ENCODE peak calls at places on chromosomes 4 and X, in eight cellular contexts. S, Y, U, W, C, Q, H and N are unnamed samples.

GRCh38 chr4:31461425-31461824 is 741.3 kb downstream of the PCDH7 start:
- DNase-seq in Q (no peak), U (no peak), H (peak), Y (no peak), W (no peak), S (no peak), C (no peak), N (peak)

GRCh38 chr4:65508169-65508568 is 162.1 kb downstream of the EPHA5 start:
- DNase-seq in S (no peak), U (no peak), H (peak), Y (no peak), Q (no peak), W (no peak), C (no peak), N (no peak)

GRCh38 chr4:141933978-141934377 is 297.6 kb downstream of the IL15 start:
- DNase-seq in H (no peak), U (no peak), S (no peak), W (no peak), Y (no peak), Q (no peak), C (no peak), N (no peak)

GRCh38 chrX:10797493-10797892 is 177.1 kb upstream of the MID1 start:
- DNase-seq in Y (no peak), C (no peak), S (no peak), H (no peak), Q (no peak), W (no peak), U (no peak), N (no peak)

GRCh38 chr4:153788419-153789276 is at the start of gene SFRP2:
- DNase-seq in Y (no peak), S (no peak), W (no peak), C (no peak), U (no peak), H (no peak), Q (no peak), N (no peak)

GRCh38 chr4:73341454-73341853 is 62.6 kb upstream of the ALB start:
- DNase-seq in U (peak), C (peak), S (peak), H (peak), Y (no peak), Q (no peak), W (peak), N (peak)

GRCh38 chr4:73211968-73212367 is 46.6 kb downstream of the ANKRD17 start:
- DNase-seq in C (no peak), W (no peak), H (no peak), Q (no peak), S (no peak), Y (no peak), U (no peak), N (no peak)

GRCh38 chr4:154416183-154416543 is 75.4 kb downstream of the DCHS2 start:
- DNase-seq in W (peak), S (no peak), Y (no peak), Q (no peak), H (no peak), U (no peak), C (no peak), N (no peak)

GRCh38 chr4:162494935-162495334 is 331.1 kb upstream of the FSTL5 start:
- DNase-seq in S (no peak), C (no peak), Y (no peak), W (no peak), Q (no peak), U (no peak), H (no peak), N (no peak)

GRCh38 chrX:48890296-48890925 is 7.2 kb downstream of the TIMM17B start:
- DNase-seq in Q (no peak), Y (no peak), S (no peak), H (no peak), W (no peak), C (no peak), U (no peak), N (no peak)

GRCh38 chr4:152729466-152729865 is 49.7 kb upstream of the TMEM154 start:
- DNase-seq in U (no peak), H (peak), Q (no peak), W (no peak), S (no peak), C (no peak), Y (no peak), N (no peak)

GRCh38 chr4:44738615-44739014 is 12.3 kb upstream of the GNPDA2 start:
- DNase-seq in Q (no peak), S (no peak), Y (no peak), C (no peak), U (peak), W (peak), H (no peak), N (no peak)

GRCh38 chr4:136803430-136803829 is 728.9 kb downstream of the PCDH18 start:
- DNase-seq in W (no peak), Q (no peak), U (no peak), C (no peak), H (no peak), S (no peak), Y (no peak), N (no peak)

GRCh38 chrX:10769696-10770619 is 149.6 kb upstream of the MID1 start:
- DNase-seq in C (no peak), W (no peak), Y (no peak), Q (no peak), H (no peak), S (peak), U (no peak), N (peak)

GRCh38 chr4:141919648-141920047 is 283.3 kb downstream of the IL15 start:
- DNase-seq in S (no peak), C (no peak), Y (no peak), Q (no peak), U (no peak), W (no peak), H (no peak), N (no peak)

GRCh38 chr4:112058433-112058832 is 86.8 kb upstream of the FAM241A start:
- DNase-seq in H (peak), Y (no peak), S (no peak), C (no peak), Q (no peak), U (no peak), W (no peak), N (no peak)

GRCh38 chrX:110053453-110053852 is 50.5 kb downstream of the TMEM164 start:
- DNase-seq in Q (no peak), U (no peak), H (no peak), C (no peak), W (no peak), S (no peak), Y (no peak), N (no peak)

GRCh38 chr4:117064297-117064696 is 21.1 kb downstream of the TRAM1L1 start:
- DNase-seq in S (no peak), H (no peak), U (no peak), Y (no peak), Q (no peak), C (no peak), W (no peak), N (no peak)

GRCh38 chr4:185309770-185310169 is 86.0 kb downstream of the LRP2BP start:
- DNase-seq in Y (no peak), Q (no peak), S (no peak), U (peak), W (peak), C (no peak), H (no peak), N (no peak)

GRCh38 chr4:7361256-7361655 is 73.5 kb downstream of the PSAPL1 start:
- DNase-seq in C (peak), Y (no peak), S (no peak), H (no peak), U (no peak), W (no peak), Q (no peak), N (no peak)

GRCh38 chr4:32574803-32575202 is 1854.6 kb downstream of the PCDH7 start:
- DNase-seq in W (no peak), U (no peak), S (no peak), H (no peak), Q (no peak), Y (no peak), C (no peak), N (no peak)

GRCh38 chr4:147310312-147310711 is 170.6 kb upstream of the EDNRA start:
- DNase-seq in U (no peak), Y (no peak), H (no peak), S (no peak), C (no peak), Q (no peak), W (no peak), N (no peak)

GRCh38 chr4:67545996-67546356 is 673 bp upstream of the CENPC start:
- DNase-seq in U (no peak), Q (no peak), C (no peak), Y (no peak), S (no peak), W (no peak), H (no peak), N (no peak)

GRCh38 chr4:52051615-52052474 is 741 bp downstream of the SPATA18 start:
- DNase-seq in U (no peak), S (no peak), Q (no peak), Y (no peak), W (peak), C (peak), H (peak), N (peak)

GRCh38 chr4:3041192-3042142 is 32.9 kb downstream of the HTT-AS start:
- DNase-seq in C (peak), W (peak), Y (peak), H (peak), U (no peak), Q (no peak), S (no peak), N (no peak)

GRCh38 chrX:69243276-69243675 is 78.0 kb upstream of the PJA1 start:
- DNase-seq in Q (no peak), U (no peak), C (no peak), W (no peak), Y (no peak), H (no peak), S (no peak), N (no peak)

GRCh38 chr4:2301221-2301642 is 39.3 kb upstream of the MXD4 start:
- DNase-seq in H (no peak), Y (no peak), Q (no peak), W (no peak), C (no peak), S (no peak), U (no peak), N (no peak)

GRCh38 chr4:791866-792630 is 33.9 kb downstream of the CPLX1 start:
- DNase-seq in S (no peak), C (no peak), Y (peak), U (no peak), W (peak), H (no peak), Q (peak), N (no peak)

GRCh38 chrX:110153900-110154299 is 151.0 kb downstream of the TMEM164 start:
- DNase-seq in Y (no peak), H (no peak), C (no peak), Q (no peak), W (no peak), U (no peak), S (no peak), N (no peak)

GRCh38 chr4:178215754-178216153 is 773.5 kb upstream of the AGA start:
- DNase-seq in Y (no peak), U (no peak), S (no peak), H (no peak), Q (no peak), W (no peak), C (no peak), N (no peak)

GRCh38 chr4:139530833-139531427 is 25.1 kb downstream of the SETD7 start:
- DNase-seq in S (no peak), Q (peak), Y (peak), C (peak), W (peak), U (peak), H (no peak), N (no peak)